ENCODE peak calls at places on chromosome 13, in eight cellular contexts. S is sigmoid colon, Z is tibial nerve, J is tibial artery, L is left ventricle myocardium inferior, R is adrenal gland, D is ascending aorta, Q is transverse colon. V is an unnamed sample.
A peak's percentile ranks its signal among the peaks of the same experiment; 100 is the strongest.

GRCh38 chr13:99374169-99374991 is 67.2 kb upstream of the GPR183 start:
- DNase-seq in Q (no peak), L (no peak), Z (no peak), S (no peak), R (no peak), J (no peak), D (no peak), V (no peak)

GRCh38 chr13:91664036-91664435 is 265.6 kb downstream of the GPC5 start:
- DNase-seq in L (no peak), S (no peak), R (no peak), Q (peak; percentile 12), Z (no peak), J (no peak), D (no peak), V (no peak)

GRCh38 chr13:74219571-74219970 is 85.4 kb upstream of the KLF12 start:
- DNase-seq in L (no peak), R (no peak), Z (no peak), J (no peak), D (no peak), S (no peak), Q (no peak), V (no peak)

GRCh38 chr13:50428183-50428877 is 413.1 kb downstream of the KCNRG start:
- DNase-seq in Q (no peak), Z (no peak), R (no peak), D (no peak), L (no peak), S (no peak), J (no peak), V (no peak)

GRCh38 chr13:28754698-28755545 is 36.2 kb upstream of the SLC46A3 start:
- DNase-seq in Z (no peak), S (no peak), D (no peak), R (peak; percentile 35), L (peak; percentile 36), Q (no peak), J (no peak), V (peak; percentile 57)

GRCh38 chr13:99124695-99125334 is 75.8 kb upstream of the UBAC2 start:
- DNase-seq in S (no peak), R (no peak), Q (no peak), J (no peak), D (no peak), Z (no peak), L (no peak), V (no peak)

GRCh38 chr13:36430247-36431203 is 1.8 kb upstream of the CCNA1 start:
- DNase-seq in Q (no peak), S (no peak), L (peak; percentile 14), R (no peak), J (peak; percentile 67), Z (no peak), D (no peak), V (no peak)

GRCh38 chr13:59700281-59700680 is 463.4 kb downstream of the DIAPH3 start:
- DNase-seq in R (no peak), Z (no peak), J (no peak), L (no peak), Q (no peak), D (no peak), S (no peak), V (no peak)

GRCh38 chr13:30124131-30124768 is 183.1 kb downstream of the KATNAL1 start:
- DNase-seq in Z (no peak), L (no peak), R (no peak), D (no peak), S (no peak), J (no peak), Q (no peak), V (no peak)

GRCh38 chr13:51770681-51771417 is 33.1 kb downstream of the DHRS12 start:
- DNase-seq in Q (no peak), S (no peak), Z (no peak), R (no peak), D (no peak), J (no peak), L (no peak), V (peak; percentile 41)

GRCh38 chr13:24212254-24212653 is 51.7 kb downstream of the SPATA13 start:
- DNase-seq in D (no peak), R (no peak), S (no peak), Z (no peak), Q (no peak), L (no peak), J (no peak), V (no peak)

GRCh38 chr13:24207841-24208240 is 47.3 kb downstream of the SPATA13 start:
- DNase-seq in R (no peak), D (no peak), J (no peak), L (no peak), S (no peak), Q (no peak), Z (no peak), V (no peak)

GRCh38 chr13:24212674-24213073 is 52.2 kb downstream of the SPATA13 start:
- DNase-seq in L (no peak), J (no peak), R (peak; percentile 30), D (no peak), S (no peak), Q (no peak), Z (no peak), V (no peak)

GRCh38 chr13:24209138-24209537 is 48.6 kb downstream of the SPATA13 start:
- DNase-seq in D (no peak), S (no peak), Z (no peak), Q (no peak), J (no peak), R (no peak), L (no peak), V (no peak)

GRCh38 chr13:24208314-24208713 is 47.8 kb downstream of the SPATA13 start:
- DNase-seq in L (no peak), Q (no peak), Z (no peak), S (no peak), J (no peak), D (no peak), R (peak; percentile 88), V (no peak)
- H3K9me3 ChIP-seq in L (no peaks in the 10 kb centered on the region), Q (no peaks in the 10 kb centered on the region), Z (no peaks in the 10 kb centered on the region), S (no peaks in the 10 kb centered on the region), J (no peaks in the 10 kb centered on the region), D (no peaks in the 10 kb centered on the region), R (no peaks in the 10 kb centered on the region), V (no peaks in the 10 kb centered on the region)

DNA sequence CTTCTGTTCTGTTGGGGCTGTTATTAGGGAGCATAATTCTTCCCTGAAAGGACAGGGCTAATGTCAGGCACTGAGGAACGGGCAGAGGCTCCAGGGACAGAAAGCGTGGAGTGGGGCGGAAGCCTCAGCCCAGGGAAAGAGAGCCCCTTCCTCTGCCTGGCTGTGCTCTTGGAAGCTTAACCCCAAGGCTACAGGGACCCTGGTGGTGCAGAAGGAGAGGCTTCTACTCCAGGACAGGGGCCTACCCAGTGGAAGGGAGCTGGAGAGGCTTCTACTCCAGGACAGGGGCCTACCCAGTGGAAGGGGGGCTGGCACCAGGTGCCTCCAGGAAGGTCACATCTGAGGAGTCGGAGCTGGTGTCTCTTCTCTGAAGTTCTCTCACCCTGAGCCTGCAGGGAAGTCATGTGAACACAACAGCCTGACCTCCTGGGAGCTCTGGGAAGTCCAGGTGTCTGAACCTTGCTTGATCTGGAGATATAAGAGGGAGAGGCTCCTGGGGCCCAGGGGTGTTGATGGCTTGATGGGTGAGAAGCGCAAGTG is 159.5 kb upstream of the SOX1 start:
- DNase-seq in D (peak; percentile 33), S (peak; percentile 41), J (no peak), Z (no peak), Q (no peak), L (no peak), R (no peak), V (no peak)
- H3K9me3 ChIP-seq in D (no peaks in the 10 kb centered on the region), S (no peaks in the 10 kb centered on the region), J (no peaks in the 10 kb centered on the region), Z (no peaks in the 10 kb centered on the region), Q (no peaks in the 10 kb centered on the region), L (no peaks in the 10 kb centered on the region), R (no peaks in the 10 kb centered on the region), V (no peaks in the 10 kb centered on the region)

DNA sequence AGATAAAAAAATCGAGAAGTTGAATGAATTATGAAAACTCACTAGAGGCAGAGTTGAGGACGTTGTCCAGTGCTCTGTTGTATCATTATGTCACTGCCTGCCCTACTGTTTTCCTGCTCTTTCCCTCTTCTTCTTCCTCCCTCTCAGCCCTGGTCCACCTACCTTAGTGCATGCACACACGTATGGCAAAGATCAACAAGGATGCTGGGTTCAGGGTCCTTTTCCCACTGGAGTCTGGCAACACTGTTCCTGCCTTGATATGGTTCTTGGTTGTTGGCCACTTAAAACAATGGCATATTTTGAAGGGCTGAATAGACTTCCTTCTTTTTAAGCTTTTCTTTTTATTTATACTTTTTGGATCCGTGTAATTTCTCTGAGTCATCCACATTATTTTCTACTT is 74.5 kb downstream of the LRCH1 start:
- DNase-seq in D (no peak), Q (no peak), S (no peak), R (no peak), Z (no peak), L (no peak), J (no peak), V (no peak)
- H3K9me3 ChIP-seq in D (no peaks in the 10 kb centered on the region), Q (no peaks in the 10 kb centered on the region), S (no peaks in the 10 kb centered on the region), R (no peaks in the 10 kb centered on the region), Z (no peaks in the 10 kb centered on the region), L (no peaks in the 10 kb centered on the region), J (no peaks in the 10 kb centered on the region), V (no peaks in the 10 kb centered on the region)

GRCh38 chr13:48892311-48892710 is 83.4 kb upstream of the FNDC3A start:
- DNase-seq in Z (no peak), R (peak; percentile 14), Q (no peak), D (no peak), L (no peak), S (no peak), J (no peak), V (no peak)

GRCh38 chr13:48890386-48890785 is 85.3 kb upstream of the FNDC3A start:
- DNase-seq in Z (no peak), D (no peak), S (no peak), Q (no peak), R (no peak), L (no peak), J (no peak), V (no peak)

GRCh38 chr13:48891586-48891985 is 84.1 kb upstream of the FNDC3A start:
- DNase-seq in S (no peak), D (no peak), J (no peak), Q (no peak), R (peak; percentile 63), L (no peak), Z (no peak), V (no peak)

GRCh38 chr13:48888613-48889012 is 87.1 kb upstream of the FNDC3A start:
- DNase-seq in Q (no peak), S (no peak), J (no peak), Z (no peak), D (no peak), L (no peak), R (peak; percentile 53), V (no peak)
- H3K9me3 ChIP-seq in Q (no peaks in the 10 kb centered on the region), S (no peaks in the 10 kb centered on the region), J (no peaks in the 10 kb centered on the region), Z (no peaks in the 10 kb centered on the region), D (no peaks in the 10 kb centered on the region), L (no peaks in the 10 kb centered on the region), R (no peaks in the 10 kb centered on the region), V (no peaks in the 10 kb centered on the region)